ENCODE peak calls at places on chromosomes 6 and 20, in eight cellular contexts. H, K, N, Q, S, R, B and P are unnamed samples.

GRCh38 chr20:64104667-64105451 is 2.5 kb downstream of the NPBWR2 start:
- DNase-seq in B (no peak), Q (no peak), R (peak), N (no peak), K (no peak), H (no peak), S (no peak), P (no peak)

GRCh38 chr20:30484009-30484748 is 773.3 kb upstream of the DEFB115 start:
- DNase-seq in N (no peak), Q (no peak), S (no peak), K (no peak), H (no peak), B (no peak), R (peak), P (no peak)

GRCh38 chr6:144782634-144783033 is 497.5 kb downstream of the UTRN start:
- DNase-seq in Q (no peak), H (no peak), S (no peak), N (no peak), K (no peak), R (no peak), B (no peak), P (no peak)

GRCh38 chr6:125415921-125416320 is 114.2 kb upstream of the HDDC2 start:
- DNase-seq in B (no peak), Q (no peak), S (no peak), N (no peak), R (no peak), K (no peak), H (peak), P (no peak)

GRCh38 chr6:157047951-157048350 is 270.8 kb downstream of the ARID1B start:
- DNase-seq in B (no peak), R (no peak), S (peak), Q (no peak), K (no peak), N (peak), H (no peak), P (no peak)

GRCh38 chr6:14706378-14706929 is 539.4 kb upstream of the JARID2 start:
- DNase-seq in B (peak), S (peak), K (no peak), Q (peak), H (peak), R (peak), N (peak), P (no peak)

GRCh38 chr6:81865712-81866111 is 113.2 kb upstream of the TENT5A start:
- DNase-seq in R (no peak), K (no peak), Q (peak), S (peak), B (no peak), H (peak), N (peak), P (no peak)

GRCh38 chr6:11784341-11784740 is 5.7 kb upstream of the ADTRP start:
- DNase-seq in H (no peak), R (no peak), Q (no peak), N (no peak), K (no peak), S (no peak), B (no peak), P (no peak)

GRCh38 chr20:61529354-61529753 is 277.3 kb downstream of the CDH4 start:
- DNase-seq in H (no peak), S (no peak), K (no peak), Q (no peak), N (no peak), R (no peak), B (no peak), P (no peak)

GRCh38 chr6:8958894-8959511 is 523.7 kb upstream of the SLC35B3 start:
- DNase-seq in B (no peak), H (peak), K (no peak), Q (peak), N (no peak), S (peak), R (no peak), P (no peak)

GRCh38 chr20:63498950-63499332 is at the start of gene EEF1A2:
- DNase-seq in K (no peak), H (no peak), S (no peak), R (peak), N (no peak), Q (no peak), B (peak), P (no peak)

GRCh38 chr6:81669445-81669844 is 83.0 kb downstream of the TENT5A start:
- DNase-seq in K (no peak), B (no peak), H (no peak), R (no peak), Q (no peak), N (no peak), S (no peak), P (no peak)

GRCh38 chr6:82072771-82073170 is 174.8 kb downstream of the IBTK start:
- DNase-seq in Q (peak), N (no peak), R (no peak), B (no peak), K (no peak), H (peak), S (peak), P (no peak)

GRCh38 chr6:89763550-89763949 is 56.0 kb downstream of the MDN1 start:
- DNase-seq in R (no peak), N (peak), Q (peak), S (peak), H (peak), B (no peak), K (no peak), P (no peak)

GRCh38 chr6:56555438-56555872 is 87.2 kb downstream of the DST start:
- DNase-seq in H (peak), S (peak), N (peak), B (peak), Q (no peak), R (peak), K (no peak), P (no peak)

GRCh38 chr20:59164681-59165388 is 1.2 kb downstream of the ZNF831 start:
- DNase-seq in K (no peak), R (no peak), B (no peak), S (no peak), Q (no peak), N (no peak), H (no peak), P (no peak)

GRCh38 chr20:25402583-25402982 is 4.9 kb upstream of the GINS1 start:
- DNase-seq in Q (no peak), R (no peak), B (no peak), H (no peak), N (peak), S (no peak), K (no peak), P (no peak)

GRCh38 chr20:51790256-51790655 is 12.1 kb downstream of the SALL4 start:
- DNase-seq in N (no peak), S (no peak), R (no peak), K (no peak), Q (no peak), B (no peak), H (no peak), P (no peak)

GRCh38 chr6:169961772-169962561 is 210.5 kb downstream of the ERMARD start:
- DNase-seq in K (no peak), N (no peak), S (no peak), Q (no peak), H (no peak), R (peak), B (no peak), P (no peak)

GRCh38 chr6:98832282-98833100 is 1.9 kb upstream of the POU3F2 start:
- DNase-seq in N (peak), H (peak), B (peak), R (no peak), K (no peak), Q (peak), S (peak), P (no peak)

GRCh38 chr6:39227476-39227875 is 1.8 kb downstream of the KCNK5 start:
- DNase-seq in S (no peak), B (no peak), K (no peak), R (no peak), H (no peak), N (no peak), Q (no peak), P (no peak)

GRCh38 chr6:104527761-104528415 is 331.8 kb downstream of the HACE1 start:
- DNase-seq in B (no peak), Q (peak), N (peak), R (peak), H (no peak), S (no peak), K (no peak), P (no peak)

GRCh38 chr20:9200620-9201019 is 131.7 kb downstream of the PLCB4 start:
- DNase-seq in H (peak), Q (peak), K (no peak), N (peak), R (no peak), S (peak), B (no peak), P (no peak)